ENCODE peak calls at places on chromosomes 12 and 14, in eight cellular contexts. C, D, Y, A, L, T, J and S are unnamed samples.

GRCh38 chr14:26282578-26282977 is 315.3 kb downstream of the NOVA1 start:
- DNase-seq in C (no peak), D (no peak), Y (no peak), A (no peak), L (no peak), T (no peak), J (no peak), S (no peak)

GRCh38 chr14:72906316-72906715 is 12.4 kb upstream of the DPF3 start:
- DNase-seq in C (no peak), D (no peak), Y (no peak), A (no peak), L (no peak), T (no peak), J (no peak), S (no peak)

GRCh38 chr12:108854055-108854452 is 3.3 kb downstream of the SSH1 start:
- DNase-seq in C (peak), D (no peak), Y (peak), A (no peak), L (no peak), T (no peak), J (no peak), S (no peak)

GRCh38 chr12:69553626-69554248 is 31.5 kb upstream of the CCT2 start:
- DNase-seq in C (no peak), D (no peak), Y (peak), A (no peak), L (no peak), T (no peak), J (peak), S (no peak)

GRCh38 chr14:98270201-98270600 is 1001.8 kb downstream of the BCL11B start:
- DNase-seq in C (no peak), D (no peak), Y (no peak), A (no peak), L (no peak), T (no peak), J (no peak), S (no peak)

GRCh38 chr14:69315302-69315701 is 55.3 kb downstream of the GALNT16 start:
- DNase-seq in C (peak), D (no peak), Y (no peak), A (no peak), L (no peak), T (no peak), J (no peak), S (no peak)

GRCh38 chr12:110065540-110065939 is 17.2 kb upstream of the C12orf76 start:
- DNase-seq in C (no peak), D (no peak), Y (no peak), A (no peak), L (no peak), T (no peak), J (no peak), S (no peak)

GRCh38 chr12:2651061-2651965 is 143.5 kb upstream of the FKBP4 start:
- DNase-seq in C (peak), D (no peak), Y (no peak), A (no peak), L (no peak), T (no peak), J (no peak), S (no peak)

GRCh38 chr12:48750215-48750614 is 33.7 kb upstream of the CCNT1 start:
- DNase-seq in C (no peak), D (no peak), Y (no peak), A (no peak), L (no peak), T (no peak), J (no peak), S (no peak)

GRCh38 chr14:34826661-34827060 is 48.5 kb downstream of the BAZ1A start:
- DNase-seq in C (no peak), D (no peak), Y (no peak), A (no peak), L (no peak), T (no peak), J (no peak), S (no peak)

GRCh38 chr12:11508699-11509098 is 113.3 kb upstream of the PRB2 start:
- DNase-seq in C (no peak), D (no peak), Y (no peak), A (no peak), L (no peak), T (no peak), J (no peak), S (no peak)

GRCh38 chr12:11517080-11517479 is 121.7 kb upstream of the PRB2 start:
- DNase-seq in C (no peak), D (no peak), Y (no peak), A (no peak), L (no peak), T (no peak), J (no peak), S (no peak)

GRCh38 chr12:11510671-11511070 is 115.3 kb upstream of the PRB2 start:
- DNase-seq in C (no peak), D (no peak), Y (no peak), A (no peak), L (no peak), T (no peak), J (no peak), S (no peak)

GRCh38 chr12:11513288-11513687 is 117.9 kb upstream of the PRB2 start:
- DNase-seq in C (no peak), D (no peak), Y (no peak), A (no peak), L (no peak), T (no peak), J (no peak), S (no peak)
- TF ChIP-seq CTCF in C (no peak), D (no peak), Y (no peak), A (no peak), L (no peak), T (no peak), J (no peak), S (no peak)

GRCh38 chr12:120822832-120823503 is 81.2 kb downstream of the SPPL3 start:
- DNase-seq in C (no peak), D (no peak), Y (no peak), A (no peak), L (no peak), T (no peak), J (no peak), S (no peak)

GRCh38 chr12:120818416-120818815 is 85.7 kb downstream of the SPPL3 start:
- DNase-seq in C (no peak), D (no peak), Y (no peak), A (no peak), L (no peak), T (no peak), J (no peak), S (no peak)

GRCh38 chr12:120817559-120818330 is 86.4 kb downstream of the SPPL3 start:
- DNase-seq in C (no peak), D (no peak), Y (no peak), A (no peak), L (no peak), T (no peak), J (no peak), S (no peak)

GRCh38 chr12:120821878-120822277 is 82.3 kb downstream of the SPPL3 start:
- DNase-seq in C (no peak), D (no peak), Y (no peak), A (no peak), L (no peak), T (no peak), J (peak), S (no peak)

GRCh38 chr12:120820885-120821510 is 83.2 kb downstream of the SPPL3 start:
- DNase-seq in C (no peak), D (no peak), Y (no peak), A (no peak), L (no peak), T (no peak), J (no peak), S (no peak)
- TF ChIP-seq CTCF in C (no peak), D (no peak), Y (no peak), A (no peak), L (no peak), T (no peak), J (no peak), S (no peak)

DNA sequence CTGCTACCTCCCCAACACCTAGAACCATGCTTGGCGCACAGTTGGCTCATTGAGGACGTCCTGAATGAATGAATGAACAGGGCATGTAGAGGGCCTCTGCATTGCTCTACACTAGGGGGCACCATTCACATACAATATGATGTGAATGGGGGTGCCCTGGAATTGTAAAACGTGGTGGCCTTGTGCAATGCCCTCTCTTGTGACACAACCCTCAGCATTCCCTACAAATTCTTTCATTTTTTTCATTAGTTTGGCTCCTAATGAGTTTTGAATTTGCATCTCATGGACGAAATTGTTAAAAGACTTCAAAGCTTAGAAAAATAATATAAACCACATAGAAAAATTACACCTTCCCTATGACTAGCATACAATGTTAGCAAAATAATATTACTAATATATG is 2.3 kb upstream of the DIO2 start:
- DNase-seq in C (no peak), D (peak), Y (peak), A (no peak), L (no peak), T (no peak), J (peak), S (no peak)
- TF ChIP-seq CTCF in C (no peak), D (no peak), Y (no peak), A (no peak), L (peak), T (peak), J (peak), S (no peak)

DNA sequence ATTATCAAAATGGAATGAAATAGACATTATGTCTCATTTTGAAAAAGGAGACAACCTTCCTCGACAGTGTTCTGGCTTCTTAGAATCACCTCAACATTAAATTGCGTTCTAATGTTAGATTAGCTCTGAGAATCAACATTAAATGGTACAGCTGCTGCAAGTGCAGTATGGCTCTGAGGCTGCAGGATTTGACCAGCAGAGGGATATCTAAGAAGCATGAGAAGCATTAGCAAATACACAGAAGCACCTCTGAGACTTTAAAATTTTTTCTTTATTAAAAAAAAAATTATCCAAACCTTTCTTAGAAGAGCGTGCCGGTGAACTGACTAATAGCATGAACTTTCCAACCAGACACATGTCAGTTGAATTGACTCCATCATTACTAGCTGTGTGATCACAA is 253.4 kb upstream of the LRIG3 start:
- DNase-seq in C (no peak), D (no peak), Y (no peak), A (no peak), L (no peak), T (no peak), J (no peak), S (no peak)
- TF ChIP-seq CTCF in C (no peak), D (no peak), Y (no peak), A (no peak), L (no peak), T (no peak), J (no peak), S (no peak)

DNA sequence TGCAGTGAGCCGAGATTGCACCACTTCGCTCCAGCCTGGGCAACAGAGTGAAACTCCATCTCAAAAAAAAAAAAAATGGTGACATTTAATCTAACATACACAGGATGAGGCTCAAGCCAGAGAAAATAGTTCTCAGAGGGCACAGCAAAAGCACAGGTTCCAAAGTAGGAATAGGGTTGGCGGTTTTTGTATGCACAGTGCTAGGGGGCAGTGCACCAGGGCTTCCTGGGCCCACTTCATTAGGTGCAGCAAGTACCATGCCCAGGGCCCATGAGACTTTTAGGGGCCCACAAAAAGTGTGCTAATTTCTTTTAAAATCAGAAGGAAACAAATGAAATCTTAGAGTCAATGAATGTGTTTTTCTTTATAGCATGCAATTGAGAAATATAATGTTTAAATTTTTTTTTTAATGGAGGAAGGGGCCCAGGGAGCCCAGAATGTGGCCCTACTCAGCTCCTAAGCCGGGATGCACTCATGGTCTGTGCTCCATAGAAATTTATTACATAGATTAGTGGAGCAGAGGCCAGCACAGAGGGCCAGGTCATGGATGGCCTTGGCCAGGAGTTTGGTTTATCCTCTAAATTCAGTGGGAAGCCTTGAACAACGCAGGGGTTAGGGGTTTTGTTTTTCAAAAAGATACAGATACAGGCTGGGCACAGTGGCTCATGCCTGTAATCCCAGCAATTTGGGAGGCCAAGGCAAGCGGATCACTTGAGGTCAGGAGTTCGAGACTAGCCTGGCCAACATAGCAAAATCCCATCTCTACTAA is 2.3 kb downstream of the AK7 start:
- DNase-seq in C (no peak), D (no peak), Y (no peak), A (no peak), L (no peak), T (no peak), J (no peak), S (no peak)
- TF ChIP-seq CTCF in C (no peak), D (no peak), Y (no peak), A (no peak), L (no peak), T (no peak), J (no peak), S (no peak)